ENCODE peak calls at places on chromosome 3, in eight cellular contexts. One of them, this sample, is unnamed.
A peak's percentile ranks its signal among the peaks of the same experiment; 100 is the strongest.

GRCh38 chr3:50128001-50128400 is 27.1 kb upstream of the SEMA3F start:
- DNase-seq in Panc1: no peak
- DNase-seq in neural crest cell: no peak
- DNase-seq in GM06990: no peak
- DNase-seq in fibroblast of mammary gland: no peak
- DNase-seq in CD8-positive, alpha-beta T cell: no peak
- DNase-seq in nephron progenitor cell: no peak
- DNase-seq in body of pancreas: no peak
- DNase-seq in this sample: no peak

GRCh38 chr3:146189519-146190173 is 28.7 kb upstream of the PLOD2 start:
- DNase-seq in body of pancreas: peak; percentile 19
- DNase-seq in CD8-positive, alpha-beta T cell: no peak
- DNase-seq in nephron progenitor cell: peak; percentile 22
- DNase-seq in Panc1: peak; percentile 55
- DNase-seq in fibroblast of mammary gland: peak; percentile 70
- DNase-seq in GM06990: no peak
- DNase-seq in neural crest cell: peak; percentile 3
- DNase-seq in this sample: peak; percentile 45

GRCh38 chr3:64685800-64686445 is 1.9 kb downstream of the ADAMTS9 start:
- DNase-seq in nephron progenitor cell: peak; percentile 87
- DNase-seq in Panc1: no peak
- DNase-seq in body of pancreas: peak; percentile 79
- DNase-seq in GM06990: peak; percentile 15
- DNase-seq in neural crest cell: peak; percentile 79
- DNase-seq in fibroblast of mammary gland: peak; percentile 89
- DNase-seq in CD8-positive, alpha-beta T cell: no peak
- DNase-seq in this sample: peak; percentile 6

GRCh38 chr3:163924600-163924999 is 1153.7 kb downstream of the SI start:
- DNase-seq in neural crest cell: no peak
- DNase-seq in GM06990: no peak
- DNase-seq in Panc1: no peak
- DNase-seq in body of pancreas: no peak
- DNase-seq in CD8-positive, alpha-beta T cell: no peak
- DNase-seq in fibroblast of mammary gland: no peak
- DNase-seq in nephron progenitor cell: no peak
- DNase-seq in this sample: no peak

GRCh38 chr3:165336786-165337185 is 140.6 kb upstream of the SLITRK3 start:
- DNase-seq in GM06990: no peak
- DNase-seq in nephron progenitor cell: no peak
- DNase-seq in fibroblast of mammary gland: peak; percentile 2
- DNase-seq in Panc1: no peak
- DNase-seq in neural crest cell: no peak
- DNase-seq in body of pancreas: no peak
- DNase-seq in CD8-positive, alpha-beta T cell: no peak
- DNase-seq in this sample: no peak

GRCh38 chr3:71662056-71662455 is 63.1 kb downstream of the EIF4E3 start:
- DNase-seq in fibroblast of mammary gland: no peak
- DNase-seq in CD8-positive, alpha-beta T cell: no peak
- DNase-seq in Panc1: no peak
- DNase-seq in neural crest cell: no peak
- DNase-seq in nephron progenitor cell: no peak
- DNase-seq in body of pancreas: no peak
- DNase-seq in GM06990: no peak
- DNase-seq in this sample: no peak

GRCh38 chr3:122443090-122443489 is 27.2 kb upstream of the WDR5B start:
- DNase-seq in neural crest cell: no peak
- DNase-seq in CD8-positive, alpha-beta T cell: no peak
- DNase-seq in Panc1: no peak
- DNase-seq in nephron progenitor cell: no peak
- DNase-seq in body of pancreas: no peak
- DNase-seq in GM06990: no peak
- DNase-seq in fibroblast of mammary gland: no peak
- DNase-seq in this sample: no peak

GRCh38 chr3:38136272-38136806 is 588 bp downstream of the ACAA1 start:
- DNase-seq in nephron progenitor cell: no peak
- DNase-seq in fibroblast of mammary gland: peak; percentile 38
- DNase-seq in neural crest cell: no peak
- DNase-seq in Panc1: no peak
- DNase-seq in GM06990: peak; percentile 41
- DNase-seq in CD8-positive, alpha-beta T cell: no peak
- DNase-seq in body of pancreas: peak; percentile 72
- DNase-seq in this sample: no peak

GRCh38 chr3:102024270-102024904 is 175.1 kb downstream of the NFKBIZ start:
- DNase-seq in body of pancreas: no peak
- DNase-seq in fibroblast of mammary gland: no peak
- DNase-seq in nephron progenitor cell: no peak
- DNase-seq in GM06990: no peak
- DNase-seq in neural crest cell: no peak
- DNase-seq in CD8-positive, alpha-beta T cell: no peak
- DNase-seq in Panc1: no peak
- DNase-seq in this sample: no peak

GRCh38 chr3:57896691-57897090 is 111.5 kb upstream of the FLNB start:
- DNase-seq in fibroblast of mammary gland: no peak
- DNase-seq in neural crest cell: no peak
- DNase-seq in CD8-positive, alpha-beta T cell: no peak
- DNase-seq in body of pancreas: no peak
- DNase-seq in nephron progenitor cell: no peak
- DNase-seq in Panc1: no peak
- DNase-seq in GM06990: no peak
- DNase-seq in this sample: no peak

GRCh38 chr3:62732183-62732904 is 142.9 kb downstream of the CADPS start:
- DNase-seq in nephron progenitor cell: no peak
- DNase-seq in neural crest cell: no peak
- DNase-seq in GM06990: no peak
- DNase-seq in fibroblast of mammary gland: no peak
- DNase-seq in CD8-positive, alpha-beta T cell: no peak
- DNase-seq in Panc1: no peak
- DNase-seq in body of pancreas: no peak
- DNase-seq in this sample: no peak

GRCh38 chr3:194494951-194495374 is 8.2 kb upstream of the ATP13A3 start:
- DNase-seq in Panc1: no peak
- DNase-seq in CD8-positive, alpha-beta T cell: no peak
- DNase-seq in body of pancreas: peak; percentile 23
- DNase-seq in fibroblast of mammary gland: peak; percentile 37
- DNase-seq in nephron progenitor cell: no peak
- DNase-seq in GM06990: no peak
- DNase-seq in neural crest cell: no peak
- DNase-seq in this sample: no peak

GRCh38 chr3:193795062-193795690 is 202.2 kb downstream of the OPA1 start:
- DNase-seq in GM06990: no peak
- DNase-seq in Panc1: no peak
- DNase-seq in neural crest cell: no peak
- DNase-seq in nephron progenitor cell: no peak
- DNase-seq in CD8-positive, alpha-beta T cell: no peak
- DNase-seq in fibroblast of mammary gland: no peak
- DNase-seq in body of pancreas: no peak
- DNase-seq in this sample: no peak

GRCh38 chr3:184186902-184187207 is 856 bp downstream of the ABCF3 start:
- DNase-seq in nephron progenitor cell: no peak
- DNase-seq in body of pancreas: no peak
- DNase-seq in fibroblast of mammary gland: no peak
- DNase-seq in Panc1: no peak
- DNase-seq in CD8-positive, alpha-beta T cell: no peak
- DNase-seq in GM06990: no peak
- DNase-seq in neural crest cell: no peak
- DNase-seq in this sample: no peak

GRCh38 chr3:37770938-37771918 is 90.5 kb upstream of the CTDSPL start:
- DNase-seq in nephron progenitor cell: no peak
- DNase-seq in CD8-positive, alpha-beta T cell: no peak
- DNase-seq in body of pancreas: peak; percentile 77
- DNase-seq in Panc1: no peak
- DNase-seq in fibroblast of mammary gland: no peak
- DNase-seq in GM06990: no peak
- DNase-seq in neural crest cell: no peak
- DNase-seq in this sample: no peak

GRCh38 chr3:183587337-183587736 is 31.8 kb upstream of the KLHL6 start:
- DNase-seq in neural crest cell: no peak
- DNase-seq in body of pancreas: no peak
- DNase-seq in CD8-positive, alpha-beta T cell: no peak
- DNase-seq in nephron progenitor cell: no peak
- DNase-seq in Panc1: no peak
- DNase-seq in fibroblast of mammary gland: no peak
- DNase-seq in GM06990: no peak
- DNase-seq in this sample: no peak

GRCh38 chr3:197317250-197317963 is 19.0 kb upstream of the DLG1 start:
- DNase-seq in neural crest cell: no peak
- DNase-seq in GM06990: no peak
- DNase-seq in body of pancreas: no peak
- DNase-seq in nephron progenitor cell: no peak
- DNase-seq in Panc1: no peak
- DNase-seq in fibroblast of mammary gland: peak; percentile 93
- DNase-seq in CD8-positive, alpha-beta T cell: no peak
- DNase-seq in this sample: no peak

GRCh38 chr3:126926684-126927404 is 56.1 kb upstream of the PLXNA1 start:
- DNase-seq in fibroblast of mammary gland: peak; percentile 95
- DNase-seq in neural crest cell: no peak
- DNase-seq in nephron progenitor cell: no peak
- DNase-seq in GM06990: no peak
- DNase-seq in Panc1: peak; percentile 24
- DNase-seq in CD8-positive, alpha-beta T cell: no peak
- DNase-seq in body of pancreas: peak; percentile 43
- DNase-seq in this sample: no peak

DNA sequence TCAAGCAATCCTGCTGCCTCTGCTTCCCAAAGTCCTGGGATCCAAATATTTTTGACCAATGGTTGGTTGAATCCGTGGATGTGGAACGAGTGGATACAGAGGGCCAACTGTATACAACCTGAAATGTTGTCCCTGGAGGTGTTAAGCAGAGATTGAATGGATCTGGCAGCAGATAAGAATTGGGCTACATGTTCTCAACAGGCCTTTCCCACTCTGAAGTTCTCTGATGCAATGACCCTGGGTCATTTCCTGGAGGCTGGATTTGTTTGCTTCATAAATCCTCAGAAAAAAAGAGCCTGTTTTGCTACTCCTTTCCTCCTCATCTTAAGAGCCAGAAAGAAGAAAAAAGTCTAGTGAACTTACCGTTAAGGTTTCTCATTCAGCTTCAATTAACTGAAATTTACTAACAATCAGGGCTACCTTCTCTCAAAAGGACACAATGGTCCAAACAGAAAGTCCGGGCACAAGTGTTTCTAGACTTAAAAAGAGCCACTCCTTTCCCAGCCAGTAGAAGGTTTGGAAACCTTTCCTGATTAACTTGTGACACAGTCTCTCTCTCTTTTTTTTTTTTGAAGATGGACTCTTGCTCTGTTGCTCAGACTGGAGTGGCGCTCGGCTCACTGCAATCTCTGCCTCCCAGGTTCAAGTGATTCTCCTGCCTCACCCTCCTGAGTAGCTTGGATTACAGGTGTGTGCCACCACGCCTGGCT is 6.5 kb downstream of the ARHGEF3 start:
- DNase-seq in neural crest cell: no peak
- DNase-seq in body of pancreas: no peak
- DNase-seq in GM06990: no peak
- DNase-seq in fibroblast of mammary gland: peak; percentile 58
- DNase-seq in nephron progenitor cell: no peak
- DNase-seq in CD8-positive, alpha-beta T cell: no peak
- DNase-seq in Panc1: no peak
- DNase-seq in this sample: no peak
- TF ChIP-seq CTCF in neural crest cell: no peak
- TF ChIP-seq CTCF in body of pancreas: no peak
- TF ChIP-seq CTCF in GM06990: no peak
- TF ChIP-seq CTCF in fibroblast of mammary gland: no peak
- TF ChIP-seq CTCF in nephron progenitor cell: no peak
- TF ChIP-seq CTCF in CD8-positive, alpha-beta T cell: no peak
- TF ChIP-seq CTCF in Panc1: no peak
- TF ChIP-seq CTCF in this sample: no peak

GRCh38 chr3:151425640-151426336 is 35.1 kb downstream of the IGSF10 start:
- DNase-seq in GM06990: no peak
- DNase-seq in Panc1: no peak
- DNase-seq in neural crest cell: no peak
- DNase-seq in nephron progenitor cell: no peak
- DNase-seq in body of pancreas: no peak
- DNase-seq in CD8-positive, alpha-beta T cell: no peak
- DNase-seq in fibroblast of mammary gland: no peak
- DNase-seq in this sample: peak; percentile 20
- TF ChIP-seq CTCF in GM06990: peak; percentile 45
- TF ChIP-seq CTCF in Panc1: peak; percentile 66
- TF ChIP-seq CTCF in neural crest cell: peak; percentile 50
- TF ChIP-seq CTCF in nephron progenitor cell: no peak
- TF ChIP-seq CTCF in body of pancreas: no peak
- TF ChIP-seq CTCF in CD8-positive, alpha-beta T cell: no peak
- TF ChIP-seq CTCF in fibroblast of mammary gland: peak; percentile 38
- TF ChIP-seq CTCF in this sample: peak; percentile 22

DNA sequence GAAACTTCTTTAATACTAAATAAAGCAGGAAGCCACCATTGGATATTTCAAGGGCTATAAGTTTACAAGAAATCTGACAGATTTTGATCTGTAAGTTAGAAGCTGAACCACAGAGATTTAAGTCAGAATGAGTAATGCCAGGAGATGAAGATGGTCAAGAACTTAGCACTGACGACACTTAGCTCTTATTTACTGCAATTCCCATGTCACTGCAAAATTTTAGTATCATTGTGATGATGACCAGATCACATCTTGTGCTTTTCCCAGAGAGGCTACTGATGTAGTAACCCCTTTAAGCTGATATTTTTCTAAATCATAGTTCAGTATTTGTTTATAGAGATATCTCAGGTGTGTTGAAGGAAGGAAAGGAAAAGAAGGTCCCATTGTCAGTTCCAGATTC is 59.4 kb upstream of the CD96 start:
- DNase-seq in GM06990: no peak
- DNase-seq in CD8-positive, alpha-beta T cell: no peak
- DNase-seq in fibroblast of mammary gland: no peak
- DNase-seq in body of pancreas: no peak
- DNase-seq in neural crest cell: no peak
- DNase-seq in nephron progenitor cell: no peak
- DNase-seq in Panc1: no peak
- DNase-seq in this sample: no peak
- TF ChIP-seq CTCF in GM06990: no peak
- TF ChIP-seq CTCF in CD8-positive, alpha-beta T cell: no peak
- TF ChIP-seq CTCF in fibroblast of mammary gland: no peak
- TF ChIP-seq CTCF in body of pancreas: no peak
- TF ChIP-seq CTCF in neural crest cell: no peak
- TF ChIP-seq CTCF in nephron progenitor cell: no peak
- TF ChIP-seq CTCF in Panc1: no peak
- TF ChIP-seq CTCF in this sample: no peak

GRCh38 chr3:12737319-12737718 is 21.7 kb downstream of the TMEM40 start:
- DNase-seq in body of pancreas: no peak
- DNase-seq in neural crest cell: no peak
- DNase-seq in Panc1: no peak
- DNase-seq in CD8-positive, alpha-beta T cell: no peak
- DNase-seq in GM06990: no peak
- DNase-seq in nephron progenitor cell: no peak
- DNase-seq in fibroblast of mammary gland: no peak
- DNase-seq in this sample: no peak

GRCh38 chr3:12734960-12735359 is 24.1 kb downstream of the TMEM40 start:
- DNase-seq in Panc1: no peak
- DNase-seq in neural crest cell: no peak
- DNase-seq in CD8-positive, alpha-beta T cell: no peak
- DNase-seq in body of pancreas: no peak
- DNase-seq in GM06990: no peak
- DNase-seq in fibroblast of mammary gland: no peak
- DNase-seq in nephron progenitor cell: no peak
- DNase-seq in this sample: no peak

GRCh38 chr3:12729313-12729676 is 29.8 kb downstream of the TMEM40 start:
- DNase-seq in fibroblast of mammary gland: no peak
- DNase-seq in Panc1: no peak
- DNase-seq in GM06990: no peak
- DNase-seq in nephron progenitor cell: peak; percentile 41
- DNase-seq in body of pancreas: no peak
- DNase-seq in neural crest cell: no peak
- DNase-seq in CD8-positive, alpha-beta T cell: no peak
- DNase-seq in this sample: no peak

GRCh38 chr3:12730511-12731234 is 28.4 kb downstream of the TMEM40 start:
- DNase-seq in CD8-positive, alpha-beta T cell: no peak
- DNase-seq in GM06990: no peak
- DNase-seq in Panc1: no peak
- DNase-seq in body of pancreas: no peak
- DNase-seq in nephron progenitor cell: no peak
- DNase-seq in fibroblast of mammary gland: peak; percentile 11
- DNase-seq in neural crest cell: no peak
- DNase-seq in this sample: no peak

GRCh38 chr3:12733566-12733965 is 25.5 kb downstream of the TMEM40 start:
- DNase-seq in neural crest cell: no peak
- DNase-seq in nephron progenitor cell: no peak
- DNase-seq in Panc1: no peak
- DNase-seq in GM06990: no peak
- DNase-seq in fibroblast of mammary gland: no peak
- DNase-seq in CD8-positive, alpha-beta T cell: no peak
- DNase-seq in body of pancreas: no peak
- DNase-seq in this sample: no peak
- TF ChIP-seq CTCF in neural crest cell: no peak
- TF ChIP-seq CTCF in nephron progenitor cell: no peak
- TF ChIP-seq CTCF in Panc1: no peak
- TF ChIP-seq CTCF in GM06990: no peak
- TF ChIP-seq CTCF in fibroblast of mammary gland: no peak
- TF ChIP-seq CTCF in CD8-positive, alpha-beta T cell: no peak
- TF ChIP-seq CTCF in body of pancreas: no peak
- TF ChIP-seq CTCF in this sample: no peak